ENCODE peak calls at places on chromosomes 13 and 19, in eight cellular contexts. W is neural crest cell; N is NCI-H146; Q is psoas muscle; Y is stimulated activated CD4-positive, alpha-beta T cell treated with anti-CD3 and anti-CD28 coated beads, Interleukin-15, amount 100 ng/mL, for 24 hours; R is osteoblast; O is cardiac muscle cell; P is activated CD4-positive, alpha-beta T cell treated with anti-CD3 and anti-CD28 coated beads for 48 hours. U is an unnamed sample.

GRCh38 chr13:48258430-48258829 is 25.4 kb downstream of the ITM2B start:
- DNase-seq in P (no peak), N (no peak), W (no peak), R (no peak), O (no peak), Q (no peak), Y (no peak), U (no peak)

GRCh38 chr19:33622505-33622808 is 704 bp downstream of the CHST8 start:
- DNase-seq in W (no peak), R (peak), O (peak), N (no peak), P (no peak), Q (no peak), Y (peak), U (no peak)

GRCh38 chr13:113917096-113917495 is 53.2 kb upstream of the GAS6 start:
- DNase-seq in N (no peak), O (no peak), P (no peak), R (no peak), Q (no peak), Y (no peak), W (no peak), U (no peak)

GRCh38 chr13:94617389-94618000 is 15.8 kb downstream of the GPR180 start:
- DNase-seq in W (no peak), O (peak), N (peak), P (peak), Q (no peak), Y (no peak), R (no peak), U (no peak)

GRCh38 chr13:99757756-99758464 is 213.7 kb downstream of the ZIC5 start:
- DNase-seq in P (no peak), R (no peak), Q (no peak), W (no peak), Y (no peak), N (peak), O (no peak), U (no peak)

GRCh38 chr19:48396010-48396870 is 2.8 kb downstream of the GRIN2D start:
- DNase-seq in N (peak), Q (no peak), P (no peak), O (no peak), R (peak), W (no peak), Y (no peak), U (no peak)

GRCh38 chr13:96090240-96091101 is 564 bp downstream of the HS6ST3 start:
- DNase-seq in Y (peak), W (peak), O (peak), N (peak), R (peak), Q (peak), P (peak), U (peak)

GRCh38 chr13:110294146-110294545 is 12.8 kb downstream of the COL4A1 start:
- DNase-seq in Y (no peak), Q (no peak), W (no peak), N (no peak), O (no peak), R (no peak), P (no peak), U (no peak)

GRCh38 chr13:44116562-44117315 is 237.0 kb downstream of the LACC1 start:
- DNase-seq in P (no peak), N (no peak), W (no peak), Q (no peak), R (no peak), O (peak), Y (no peak), U (peak)

GRCh38 chr19:38713227-38713649 is 31.0 kb downstream of the CAPN12 start:
- DNase-seq in R (peak), N (no peak), O (no peak), Y (no peak), Q (peak), P (no peak), W (no peak), U (no peak)

GRCh38 chr13:67859904-67860303 is 629.8 kb upstream of the PCDH9 start:
- DNase-seq in Q (no peak), R (no peak), W (no peak), N (no peak), Y (no peak), O (no peak), P (no peak), U (no peak)

GRCh38 chr19:920051-920857 is 3.1 kb downstream of the KISS1R start:
- DNase-seq in N (peak), O (peak), W (no peak), R (peak), Y (peak), P (peak), Q (no peak), U (peak)

GRCh38 chr13:80363890-80364503 is 23.1 kb upstream of the SPRY2 start:
- DNase-seq in N (peak), Y (no peak), W (no peak), O (no peak), Q (no peak), P (no peak), R (no peak), U (no peak)

GRCh38 chr13:65562305-65562704 is 1667.8 kb downstream of the PCDH9 start:
- DNase-seq in O (no peak), W (no peak), P (no peak), Y (no peak), Q (no peak), R (no peak), N (no peak), U (no peak)

GRCh38 chr19:20367811-20368294 is 197.7 kb downstream of the ZNF737 start:
- DNase-seq in Y (no peak), N (peak), Q (no peak), R (no peak), O (peak), P (no peak), W (no peak), U (no peak)

GRCh38 chr13:100526299-100527030 is 62.1 kb downstream of the GGACT start:
- DNase-seq in N (no peak), P (no peak), W (no peak), O (no peak), Q (no peak), R (peak), Y (no peak), U (no peak)

GRCh38 chr13:71524245-71525002 is 342.6 kb downstream of the DACH1 start:
- DNase-seq in P (no peak), N (no peak), W (no peak), Q (no peak), O (no peak), Y (no peak), R (no peak), U (no peak)

GRCh38 chr13:42041017-42041683 is 7.3 kb upstream of the DGKH start:
- DNase-seq in Q (peak), N (peak), O (peak), P (peak), R (peak), Y (peak), W (peak), U (peak)

GRCh38 chr13:73956101-73956500 is 178.1 kb downstream of the KLF12 start:
- DNase-seq in Q (no peak), Y (no peak), O (no peak), R (no peak), P (no peak), W (no peak), N (no peak), U (no peak)

GRCh38 chr13:70985371-70985770 is 877.1 kb upstream of the KLHL1 start:
- DNase-seq in R (no peak), N (no peak), P (no peak), O (no peak), Q (no peak), W (no peak), Y (no peak), U (no peak)

GRCh38 chr19:44800461-44800860 is 8.4 kb upstream of the BCAM start:
- DNase-seq in Q (peak), R (peak), N (peak), P (peak), W (peak), O (peak), Y (peak), U (peak)

GRCh38 chr19:38736413-38737280 is 7.6 kb downstream of the CAPN12 start:
- DNase-seq in O (peak), P (peak), W (no peak), Y (peak), N (peak), R (peak), Q (no peak), U (peak)

U was measured in stimulated activated naive CD8-positive, alpha-beta T cell treated with anti-CD3 and anti-CD28 coated beads, Interleukin-15, Interleukin-2, amounts not matched to agents 100 U/mL and 50 U/mL, for 24 hours.